ENCODE peak calls at places on chromosomes 11 and 22, in four cellular contexts. T is NCI-H524, K is GM18507, O is HCT116. R is an unnamed sample.

GRCh38 chr11:30585067-30585891 is 874 bp downstream of the MPPED2 start:
- DNase-seq in T (no peak), K (no peak), O (no peak), R (no peak)

GRCh38 chr11:11973361-11973800 is 35.0 kb downstream of the DKK3 start:
- DNase-seq in T (no peak), K (no peak), O (no peak), R (no peak)

GRCh38 chr11:33779849-33780528 is 5.7 kb upstream of the FBXO3 start:
- DNase-seq in T (no peak), K (no peak), O (no peak), R (no peak)

GRCh38 chr11:13963169-13963948 is 836 bp downstream of the SPON1 start:
- DNase-seq in T (peak; percentile 11), K (no peak), O (no peak), R (no peak)

GRCh38 chr22:23251445-23252093 is 71.3 kb downstream of the BCR start:
- DNase-seq in T (peak; percentile 48), K (no peak), O (peak; percentile 12), R (no peak)

GRCh38 chr22:49515486-49515885 is 312.2 kb downstream of the BRD1 start:
- DNase-seq in T (no peak), K (no peak), O (no peak), R (no peak)

GRCh38 chr11:82988936-82989627 is 82.6 kb downstream of the RAB30 start:
- DNase-seq in T (peak; percentile 3), K (no peak), O (no peak), R (no peak)

GRCh38 chr11:47348131-47348802 is 4.2 kb downstream of the MYBPC3 start:
- DNase-seq in T (no peak), K (no peak), O (no peak), R (no peak)

GRCh38 chr22:44329179-44329796 is 16.5 kb upstream of the SHISAL1 start:
- DNase-seq in T (no peak), K (peak; percentile 70), O (no peak), R (peak; percentile 98)

GRCh38 chr22:26298605-26299310 is 129.5 kb downstream of the SEZ6L start:
- DNase-seq in T (no peak), K (no peak), O (no peak), R (no peak)

GRCh38 chr11:72227316-72228228 is 3.0 kb downstream of the INPPL1 start:
- DNase-seq in T (no peak), K (no peak), O (no peak), R (no peak)

GRCh38 chr22:46725096-46725495 is 13.0 kb downstream of the CERK start:
- DNase-seq in T (no peak), K (no peak), O (no peak), R (no peak)

GRCh38 chr11:116606060-116606459 is 166.7 kb downstream of the BUD13 start:
- DNase-seq in T (no peak), K (no peak), O (no peak), R (no peak)

GRCh38 chr22:24703101-24703500 is 71.4 kb downstream of the PIWIL3 start:
- DNase-seq in T (no peak), K (no peak), O (no peak), R (no peak)

GRCh38 chr11:112634551-112634950 is 326.7 kb upstream of the NCAM1 start:
- DNase-seq in T (no peak), K (no peak), O (no peak), R (no peak)

GRCh38 chr11:19419813-19420212 is 179.1 kb upstream of the E2F8 start:
- DNase-seq in T (no peak), K (no peak), O (no peak), R (no peak)

GRCh38 chr22:31604137-31604705 is 57.8 kb downstream of the PISD start:
- DNase-seq in T (no peak), K (no peak), O (no peak), R (no peak)

GRCh38 chr11:118068206-118068944 is 8.5 kb upstream of the TMPRSS4 start:
- DNase-seq in T (no peak), K (no peak), O (no peak), R (no peak)

GRCh38 chr11:76935030-76935429 is 74.3 kb downstream of the ACER3 start:
- DNase-seq in T (no peak), K (no peak), O (no peak), R (no peak)

GRCh38 chr11:72848846-72849466 is 34.7 kb downstream of the ATG16L2 start:
- DNase-seq in T (peak; percentile 25), K (no peak), O (no peak), R (no peak)

GRCh38 chr11:61162092-61162935 is 1.1 kb upstream of the VPS37C start:
- DNase-seq in T (peak; percentile 40), K (no peak), O (peak; percentile 82), R (no peak)